ENCODE peak calls at places on chromosomes 6 and 20, in seven cellular contexts. One of them, this sample, is unnamed.
A peak's percentile ranks its signal among the peaks of the same experiment; 100 is the strongest.

GRCh38 chr6:46734867-46735719 is at the start of gene PLA2G7:
- DNase-seq in AG20443: peak; percentile 49
- DNase-seq in T-helper 9 cell: no peak
- DNase-seq in hepatic stellate cell: peak; percentile 23
- DNase-seq in naive B cell: no peak
- DNase-seq in small intestine: no peak
- DNase-seq in KBM-7: no peak
- DNase-seq in this sample: peak; percentile 35

GRCh38 chr6:89542856-89543254 is 95.7 kb downstream of the LYRM2 start:
- DNase-seq in T-helper 9 cell: no peak
- DNase-seq in AG20443: no peak
- DNase-seq in KBM-7: no peak
- DNase-seq in small intestine: no peak
- DNase-seq in hepatic stellate cell: no peak
- DNase-seq in naive B cell: no peak
- DNase-seq in this sample: no peak

GRCh38 chr6:166587631-166588413 is 1.3 kb upstream of the RAMACL start:
- DNase-seq in small intestine: no peak
- DNase-seq in AG20443: no peak
- DNase-seq in T-helper 9 cell: no peak
- DNase-seq in KBM-7: peak; percentile 55
- DNase-seq in hepatic stellate cell: no peak
- DNase-seq in naive B cell: peak; percentile 64
- DNase-seq in this sample: no peak

GRCh38 chr6:18536693-18537092 is 149.5 kb downstream of the RNF144B start:
- DNase-seq in hepatic stellate cell: no peak
- DNase-seq in AG20443: no peak
- DNase-seq in KBM-7: no peak
- DNase-seq in naive B cell: no peak
- DNase-seq in small intestine: peak; percentile 57
- DNase-seq in T-helper 9 cell: no peak
- DNase-seq in this sample: no peak

GRCh38 chr20:10739575-10739974 is 65.8 kb upstream of the JAG1 start:
- DNase-seq in AG20443: peak; percentile 41
- DNase-seq in T-helper 9 cell: no peak
- DNase-seq in naive B cell: no peak
- DNase-seq in KBM-7: no peak
- DNase-seq in hepatic stellate cell: peak; percentile 19
- DNase-seq in small intestine: peak; percentile 56
- DNase-seq in this sample: no peak

GRCh38 chr20:41234546-41234945 is 83.0 kb downstream of the ZHX3 start:
- DNase-seq in naive B cell: no peak
- DNase-seq in small intestine: no peak
- DNase-seq in AG20443: no peak
- DNase-seq in hepatic stellate cell: no peak
- DNase-seq in T-helper 9 cell: no peak
- DNase-seq in KBM-7: no peak
- DNase-seq in this sample: no peak

GRCh38 chr6:144215932-144216667 is 65.8 kb downstream of the STX11 start:
- DNase-seq in small intestine: peak; percentile 94
- DNase-seq in AG20443: peak; percentile 95
- DNase-seq in hepatic stellate cell: peak; percentile 90
- DNase-seq in KBM-7: peak; percentile 98
- DNase-seq in T-helper 9 cell: peak; percentile 82
- DNase-seq in naive B cell: peak; percentile 93
- DNase-seq in this sample: peak; percentile 53

GRCh38 chr20:57772349-57772964 is 62.6 kb upstream of the PMEPA1 start:
- DNase-seq in KBM-7: no peak
- DNase-seq in AG20443: peak; percentile 86
- DNase-seq in naive B cell: no peak
- DNase-seq in small intestine: no peak
- DNase-seq in T-helper 9 cell: peak; percentile 12
- DNase-seq in hepatic stellate cell: no peak
- DNase-seq in this sample: no peak

GRCh38 chr6:109349419-109349987 is 32.8 kb downstream of the CD164 start:
- DNase-seq in T-helper 9 cell: no peak
- DNase-seq in small intestine: peak; percentile 98
- DNase-seq in KBM-7: peak; percentile 32
- DNase-seq in AG20443: peak; percentile 80
- DNase-seq in hepatic stellate cell: no peak
- DNase-seq in naive B cell: no peak
- DNase-seq in this sample: no peak

GRCh38 chr6:124962617-124963415 is 579 bp downstream of the RNF217 start:
- DNase-seq in hepatic stellate cell: peak; percentile 31
- DNase-seq in KBM-7: peak; percentile 66
- DNase-seq in AG20443: peak; percentile 66
- DNase-seq in small intestine: peak; percentile 37
- DNase-seq in T-helper 9 cell: no peak
- DNase-seq in naive B cell: no peak
- DNase-seq in this sample: no peak

GRCh38 chr20:46541229-46541935 is 9.1 kb downstream of the OCSTAMP start:
- DNase-seq in small intestine: no peak
- DNase-seq in naive B cell: no peak
- DNase-seq in hepatic stellate cell: no peak
- DNase-seq in T-helper 9 cell: no peak
- DNase-seq in AG20443: no peak
- DNase-seq in KBM-7: no peak
- DNase-seq in this sample: no peak

GRCh38 chr6:136811261-136811660 is 11.1 kb upstream of the PEX7 start:
- DNase-seq in hepatic stellate cell: no peak
- DNase-seq in T-helper 9 cell: no peak
- DNase-seq in KBM-7: no peak
- DNase-seq in AG20443: no peak
- DNase-seq in naive B cell: no peak
- DNase-seq in small intestine: no peak
- DNase-seq in this sample: no peak

GRCh38 chr6:117265425-117266266 is at the start of gene VGLL2:
- DNase-seq in naive B cell: no peak
- DNase-seq in KBM-7: peak; percentile 48
- DNase-seq in small intestine: peak; percentile 5
- DNase-seq in AG20443: peak; percentile 80
- DNase-seq in hepatic stellate cell: peak; percentile 53
- DNase-seq in T-helper 9 cell: no peak
- DNase-seq in this sample: peak; percentile 51